ENCODE peak calls at places on chromosomes 7 and 10, in five cellular contexts. J is H1, K is occipital lobe, T is SW480, Y is GOT3. O is an unnamed sample.

GRCh38 chr7:151689196-151689971 is 169.7 kb upstream of the RHEB start:
- DNase-seq in J (no peak), K (peak; percentile 75), T (peak; percentile 43), Y (no peak), O (peak; percentile 70)

GRCh38 chr7:98165827-98166667 is 45.2 kb upstream of the BHLHA15 start:
- DNase-seq in J (peak; percentile 36), K (no peak), T (peak; percentile 75), Y (no peak), O (peak; percentile 51)

GRCh38 chr10:11745045-11745444 is 2.9 kb downstream of the ECHDC3 start:
- DNase-seq in J (no peak), K (no peak), T (no peak), Y (no peak), O (no peak)

GRCh38 chr7:35623381-35623780 is 71.6 kb downstream of the HERPUD2 start:
- DNase-seq in J (no peak), K (no peak), T (no peak), Y (no peak), O (no peak)

GRCh38 chr10:26579256-26580063 is 118.0 kb upstream of the PDSS1 start:
- DNase-seq in J (no peak), K (no peak), T (no peak), Y (no peak), O (no peak)

GRCh38 chr7:51270965-51271364 is 45.6 kb downstream of the COBL start:
- DNase-seq in J (no peak), K (no peak), T (no peak), Y (no peak), O (no peak)

GRCh38 chr7:144513332-144513731 is 109.8 kb upstream of the NOBOX start:
- DNase-seq in J (no peak), K (no peak), T (peak; percentile 52), Y (no peak), O (peak; percentile 29)

GRCh38 chr10:71727429-71728217 is 8.0 kb upstream of the C10orf105 start:
- DNase-seq in J (no peak), K (no peak), T (no peak), Y (no peak), O (no peak)

GRCh38 chr7:43879477-43879876 is 10.2 kb upstream of the MRPS24 start:
- DNase-seq in J (no peak), K (no peak), T (no peak), Y (no peak), O (no peak)

GRCh38 chr7:108094375-108094774 is 35.8 kb downstream of the LAMB4 start:
- DNase-seq in J (no peak), K (no peak), T (no peak), Y (no peak), O (no peak)

GRCh38 chr10:49784631-49785030 is 22.5 kb upstream of the OGDHL start:
- DNase-seq in J (no peak), K (no peak), T (no peak), Y (no peak), O (no peak)

GRCh38 chr10:123380491-123381085 is 226.4 kb downstream of the BUB3 start:
- DNase-seq in J (no peak), K (no peak), T (peak; percentile 47), Y (no peak), O (no peak)

GRCh38 chr10:123635745-123636144 is 30.4 kb upstream of the GPR26 start:
- DNase-seq in J (no peak), K (no peak), T (peak; percentile 39), Y (no peak), O (no peak)

GRCh38 chr10:47176903-47177860 is 122.8 kb upstream of the GDF10 start:
- DNase-seq in J (no peak), K (no peak), T (no peak), Y (no peak), O (no peak)

GRCh38 chr7:156102267-156102666 is 290.0 kb upstream of the SHH start:
- DNase-seq in J (no peak), K (no peak), T (no peak), Y (no peak), O (no peak)

GRCh38 chr10:96720422-96721206 is at the start of gene PIK3AP1:
- DNase-seq in J (peak; percentile 21), K (no peak), T (peak; percentile 62), Y (no peak), O (no peak)

GRCh38 chr10:19819419-19820033 is 3.3 kb downstream of the PLXDC2 start:
- DNase-seq in J (no peak), K (no peak), T (peak; percentile 45), Y (no peak), O (peak; percentile 27)

GRCh38 chr7:139727151-139727705 is 50.6 kb downstream of the HIPK2 start:
- DNase-seq in J (no peak), K (no peak), T (no peak), Y (no peak), O (no peak)

GRCh38 chr10:34723746-34724145 is 91.3 kb downstream of the PARD3 start:
- DNase-seq in J (no peak), K (no peak), T (peak; percentile 32), Y (no peak), O (peak; percentile 32)

GRCh38 chr10:113953505-113954272 is 90.0 kb upstream of the ADRB1 start:
- DNase-seq in J (no peak), K (no peak), T (no peak), Y (no peak), O (no peak)

GRCh38 chr10:69634759-69635425 is 4.8 kb downstream of the FAM241B start:
- DNase-seq in J (no peak), K (no peak), T (no peak), Y (no peak), O (no peak)

GRCh38 chr7:5661941-5662340 is 119.5 kb downstream of the RNF216 start:
- DNase-seq in J (no peak), K (peak; percentile 64), T (peak; percentile 94), Y (no peak), O (peak; percentile 65)

GRCh38 chr7:129436335-129436923 is 2.2 kb downstream of the STRIP2 start:
- DNase-seq in J (no peak), K (no peak), T (no peak), Y (no peak), O (peak; percentile 23)

GRCh38 chr7:97018775-97019535 is 5.7 kb downstream of the DLX5 start:
- DNase-seq in J (no peak), K (no peak), T (no peak), Y (no peak), O (no peak)

GRCh38 chr7:37117261-37117660 is 331.4 kb downstream of the ELMO1 start:
- DNase-seq in J (peak; percentile 58), K (no peak), T (no peak), Y (no peak), O (no peak)

GRCh38 chr10:11683529-11684320 is 58.5 kb upstream of the ECHDC3 start:
- DNase-seq in J (no peak), K (no peak), T (no peak), Y (no peak), O (no peak)

GRCh38 chr10:121678631-121679174 is 80.5 kb upstream of the FGFR2 start:
- DNase-seq in J (no peak), K (no peak), T (no peak), Y (no peak), O (no peak)

GRCh38 chr10:45376364-45376801 is 2.4 kb downstream of the ALOX5 start:
- DNase-seq in J (no peak), K (no peak), T (no peak), Y (no peak), O (no peak)

GRCh38 chr7:134737561-134738353 is 41.7 kb upstream of the CALD1 start:
- DNase-seq in J (no peak), K (no peak), T (no peak), Y (no peak), O (no peak)

GRCh38 chr10:124530215-124530665 is 68.6 kb downstream of the LHPP start:
- DNase-seq in J (peak; percentile 36), K (peak; percentile 75), T (peak; percentile 72), Y (peak; percentile 53), O (peak; percentile 89)

GRCh38 chr7:46229409-46229808 is 308.3 kb upstream of the IGFBP3 start:
- DNase-seq in J (no peak), K (no peak), T (no peak), Y (no peak), O (no peak)

GRCh38 chr7:117021960-117022359 is 68.7 kb downstream of the ST7 start:
- DNase-seq in J (no peak), K (no peak), T (no peak), Y (no peak), O (no peak)

GRCh38 chr7:16985621-16986020 is 103.8 kb upstream of the AGR3 start:
- DNase-seq in J (no peak), K (no peak), T (peak; percentile 13), Y (no peak), O (no peak)

GRCh38 chr10:78851652-78852051 is 217.1 kb upstream of the ZMIZ1 start:
- DNase-seq in J (no peak), K (no peak), T (peak; percentile 57), Y (no peak), O (no peak)

GRCh38 chr10:102135956-102136526 is 3.2 kb downstream of the PPRC1 start:
- DNase-seq in J (no peak), K (no peak), T (no peak), Y (no peak), O (no peak)

GRCh38 chr10:97463363-97464132 is 17.6 kb downstream of the ZDHHC16 start:
- DNase-seq in J (no peak), K (no peak), T (peak; percentile 71), Y (no peak), O (peak; percentile 64)

O was measured in head of caudate nucleus.